ENCODE peak calls at places on chromosome 11, in ten cellular contexts. K is H54, P is upper lobe of left lung, G is sigmoid colon, W is NB4, A is spleen, U is GM12878, O is esophagus muscularis mucosa, D is endothelial cell of umbilical vein, C is right lobe of liver. N is an unnamed sample.

GRCh38 chr11:63595296-63595695 is 18.9 kb downstream of the PLAAT3 start:
- DNase-seq in G (no peak), K (no peak), D (no peak), A (no peak), C (no peak), U (no peak), O (peak; percentile 3), W (no peak), P (no peak), N (no peak)

GRCh38 chr11:120064341-120064740 is 73.6 kb downstream of the TRIM29 start:
- DNase-seq in G (no peak), C (no peak), U (no peak), K (no peak), D (no peak), A (no peak), W (no peak), O (peak; percentile 85), P (no peak), N (no peak)

GRCh38 chr11:118786657-118787056 is 4.3 kb downstream of the DDX6 start:
- DNase-seq in O (no peak), U (no peak), C (no peak), G (no peak), W (no peak), P (no peak), D (no peak), K (no peak), A (no peak), N (no peak)

GRCh38 chr11:113529606-113530005 is 54.4 kb upstream of the DRD2 start:
- DNase-seq in D (no peak), P (no peak), U (no peak), K (no peak), C (no peak), W (no peak), A (no peak), O (no peak), G (no peak), N (no peak)

GRCh38 chr11:72583177-72583553 is 91.1 kb downstream of the PDE2A start:
- DNase-seq in A (peak; percentile 51), C (peak; percentile 16), P (no peak), D (no peak), W (no peak), U (no peak), O (no peak), G (peak; percentile 38), K (no peak), N (no peak)

GRCh38 chr11:34890812-34891211 is 25.4 kb downstream of the APIP start:
- DNase-seq in P (no peak), K (no peak), W (peak; percentile 35), D (peak; percentile 58), O (no peak), A (no peak), G (no peak), C (no peak), U (no peak), N (peak; percentile 15)

GRCh38 chr11:116692318-116693106 is 80.3 kb downstream of the BUD13 start:
- DNase-seq in G (peak; percentile 55), U (no peak), P (no peak), A (peak; percentile 61), K (no peak), D (no peak), W (no peak), C (no peak), O (no peak), N (no peak)

GRCh38 chr11:11441091-11441490 is 88.0 kb upstream of the CSNK2A3 start:
- DNase-seq in U (no peak), W (no peak), D (no peak), O (no peak), P (no peak), C (no peak), K (no peak), G (no peak), A (no peak), N (no peak)

GRCh38 chr11:59544869-59545178 is 33.5 kb downstream of the OR4D9 start:
- DNase-seq in A (no peak), U (no peak), G (no peak), C (no peak), W (no peak), D (no peak), O (no peak), K (no peak), P (no peak), N (no peak)

GRCh38 chr11:59548309-59548656 is 36.9 kb downstream of the OR4D9 start:
- DNase-seq in G (no peak), W (no peak), A (no peak), D (no peak), P (no peak), C (no peak), K (no peak), O (no peak), U (no peak), N (no peak)

GRCh38 chr11:59550368-59550841 is 39.1 kb downstream of the OR4D9 start:
- DNase-seq in A (peak; percentile 95), D (peak; percentile 96), U (peak; percentile 96), W (peak; percentile 98), C (peak; percentile 82), O (peak; percentile 94), K (no peak), G (peak; percentile 91), P (peak; percentile 94), N (peak; percentile 93)

GRCh38 chr11:59542142-59542810 is 30.9 kb downstream of the OR4D9 start:
- DNase-seq in D (no peak), C (no peak), W (no peak), P (no peak), K (no peak), O (no peak), A (no peak), G (no peak), U (no peak), N (no peak)

DNA sequence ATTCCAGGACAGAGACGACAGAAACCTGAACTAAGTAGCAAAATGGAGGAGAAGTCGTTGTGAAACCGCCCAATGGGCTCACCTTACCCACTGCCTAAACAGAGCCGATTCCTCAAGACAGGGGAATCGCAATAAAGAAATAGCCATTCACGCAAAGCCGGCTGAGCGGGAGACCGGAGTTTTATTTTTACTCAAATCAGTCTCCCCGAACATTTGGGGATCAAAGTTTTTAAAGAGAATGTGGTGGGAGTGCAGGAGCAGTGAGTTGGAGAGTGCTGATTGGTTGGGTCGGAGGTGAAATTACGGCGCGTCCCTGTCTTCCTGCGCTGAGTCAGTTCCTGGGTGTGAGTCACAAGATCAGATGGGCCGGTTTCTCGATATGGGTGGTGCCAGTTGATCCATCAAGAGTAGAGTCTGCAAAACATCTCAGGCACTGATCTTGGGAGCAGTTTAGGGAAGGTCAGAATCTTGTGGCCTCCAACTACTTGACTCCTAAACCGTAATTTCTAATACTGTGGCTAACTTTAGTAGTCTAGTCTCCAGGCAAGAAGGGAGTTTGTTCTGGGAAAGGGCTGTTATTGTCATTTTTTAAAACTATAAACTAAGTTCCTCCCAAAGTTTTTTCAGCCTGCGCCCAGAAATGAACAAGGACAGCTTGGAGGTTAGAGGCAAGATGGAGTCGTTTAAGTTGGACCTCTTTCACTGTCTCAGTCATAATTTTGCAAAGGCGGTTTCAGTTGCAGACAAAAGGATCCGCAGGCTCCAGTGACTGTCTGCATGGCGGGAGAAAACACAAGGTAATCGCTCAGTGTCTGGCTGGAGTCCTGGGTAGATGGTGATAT is 34.1 kb downstream of the OR4D9 start:
- DNase-seq in W (peak; percentile 90), K (no peak), P (no peak), C (no peak), D (peak; percentile 23), G (no peak), A (no peak), O (no peak), U (no peak), N (peak; percentile 58)
- TF ChIP-seq POLR2A in W (peak; percentile 47), K (no peak), P (no peak), C (no peak), D (no peak), G (no peak), A (no peak), O (no peak), U (no peak), N (peak; percentile 44)

GRCh38 chr11:85665756-85666155 is 827 bp upstream of the CREBZF start:
- DNase-seq in U (no peak), P (no peak), K (no peak), C (no peak), G (no peak), D (no peak), A (no peak), W (peak; percentile 39), O (no peak), N (no peak)

GRCh38 chr11:85664561-85665481 is at the start of gene CREBZF:
- DNase-seq in C (peak; percentile 95), P (peak; percentile 98), O (peak; percentile 98), K (peak; percentile 86), A (peak; percentile 97), G (peak; percentile 97), D (peak; percentile 94), W (peak; percentile 98), U (peak; percentile 84), N (peak; percentile 98)

GRCh38 chr11:85661972-85662664 is 2.8 kb downstream of the CREBZF start:
- DNase-seq in O (no peak), C (no peak), W (peak; percentile 29), D (peak; percentile 2), K (no peak), A (no peak), P (no peak), G (no peak), U (no peak), N (peak; percentile 52)

GRCh38 chr11:85663080-85663729 is 1.7 kb downstream of the CREBZF start:
- DNase-seq in C (no peak), K (no peak), P (no peak), D (peak; percentile 22), O (no peak), W (peak; percentile 43), A (no peak), G (no peak), U (no peak), N (peak; percentile 44)

GRCh38 chr11:85663781-85664560 is 958 bp downstream of the CREBZF start:
- DNase-seq in O (peak; percentile 96), D (peak; percentile 66), A (peak; percentile 97), P (peak; percentile 96), G (peak; percentile 87), W (peak; percentile 92), C (peak; percentile 87), K (peak; percentile 26), U (no peak), N (peak; percentile 91)
- TF ChIP-seq POLR2A in O (no peak), D (no peak), A (no peak), P (no peak), G (no peak), W (peak; percentile 36), C (no peak), K (peak; percentile 9), U (peak; percentile 79), N (no peak)

GRCh38 chr11:131671764-131672163 is 301.3 kb downstream of the NTM start:
- DNase-seq in O (no peak), K (no peak), P (peak; percentile 70), C (no peak), G (peak; percentile 41), U (no peak), W (no peak), A (no peak), D (no peak), N (no peak)

GRCh38 chr11:131672191-131672590 is 301.8 kb downstream of the NTM start:
- DNase-seq in P (peak; percentile 44), O (no peak), A (no peak), W (no peak), K (no peak), D (no peak), C (no peak), U (no peak), G (peak; percentile 59), N (no peak)

GRCh38 chr11:131675489-131675888 is 305.1 kb downstream of the NTM start:
- DNase-seq in A (no peak), O (no peak), D (no peak), C (no peak), W (no peak), G (no peak), K (no peak), U (no peak), P (no peak), N (no peak)

GRCh38 chr11:131671320-131671719 is 300.9 kb downstream of the NTM start:
- DNase-seq in A (no peak), K (no peak), U (no peak), P (no peak), C (no peak), W (no peak), O (no peak), G (peak; percentile 51), D (no peak), N (no peak)

DNA sequence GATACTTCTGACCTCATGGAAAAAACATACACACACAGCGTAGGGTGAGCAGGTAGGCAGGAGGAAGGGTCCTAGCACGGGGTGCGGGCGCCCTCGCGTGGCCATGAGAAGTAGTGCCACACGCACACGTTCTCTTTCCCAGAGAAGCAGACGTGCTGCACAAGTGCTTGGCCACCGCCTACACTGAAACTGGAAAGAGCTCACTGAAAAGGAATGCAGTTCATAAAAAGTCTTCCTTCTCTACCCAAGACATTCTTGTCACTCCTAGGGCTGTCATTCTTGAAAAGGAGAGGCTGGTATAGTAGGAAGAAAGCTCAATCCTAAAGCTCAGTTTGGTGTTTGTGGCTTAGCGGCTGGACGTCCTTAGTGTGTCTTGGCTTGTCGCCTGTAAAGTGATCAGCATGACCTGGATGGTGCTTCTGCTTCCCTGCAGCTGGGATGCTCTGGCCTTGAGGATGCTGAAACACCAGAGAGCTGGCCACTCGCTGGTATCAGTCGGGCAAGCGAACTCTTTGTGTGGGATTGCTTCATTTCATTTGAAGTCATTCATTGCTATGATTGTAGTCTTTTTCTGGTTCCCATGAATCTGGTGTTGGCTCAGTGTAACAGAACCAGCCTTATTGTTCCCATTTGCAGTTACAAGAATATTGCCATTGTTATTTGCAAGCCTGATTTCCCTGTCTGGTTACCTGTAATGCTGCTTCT is 303.8 kb downstream of the NTM start:
- DNase-seq in O (peak; percentile 94), G (peak; percentile 84), D (peak; percentile 62), P (peak; percentile 95), K (peak; percentile 52), C (peak; percentile 72), U (no peak), W (peak; percentile 64), A (no peak), N (peak; percentile 62)
- TF ChIP-seq POLR2A in O (no peak), G (no peak), D (no peak), P (no peak), K (no peak), C (no peak), U (no peak), W (no peak), A (no peak), N (no peak)

GRCh38 chr11:65096926-65097325 is 912 bp downstream of the VPS51 start:
- DNase-seq in P (no peak), O (no peak), A (no peak), D (no peak), C (no peak), U (no peak), W (no peak), K (no peak), G (no peak), N (no peak)

GRCh38 chr11:65090628-65091027 is 5.4 kb upstream of the VPS51 start:
- DNase-seq in O (no peak), D (no peak), G (no peak), P (no peak), U (no peak), W (no peak), K (no peak), A (peak; percentile 31), C (no peak), N (no peak)

GRCh38 chr11:65100674-65101350 is 4.8 kb downstream of the VPS51 start:
- DNase-seq in W (no peak), P (no peak), U (no peak), O (no peak), G (no peak), D (no peak), A (no peak), C (no peak), K (no peak), N (no peak)

GRCh38 chr11:65095427-65095826 is 587 bp upstream of the VPS51 start:
- DNase-seq in U (no peak), C (no peak), W (no peak), O (no peak), P (peak; percentile 58), D (no peak), K (no peak), G (no peak), A (no peak), N (no peak)

GRCh38 chr11:65095974-65096806 is at the start of gene VPS51:
- DNase-seq in U (peak; percentile 51), A (peak; percentile 95), C (peak; percentile 93), O (peak; percentile 97), G (peak; percentile 95), W (peak; percentile 95), D (peak; percentile 76), K (peak; percentile 97), P (peak; percentile 92), N (peak; percentile 97)
- TF ChIP-seq POLR2A in U (peak; percentile 99), A (peak; percentile 88), C (peak; percentile 87), O (peak; percentile 52), G (peak; percentile 41), W (peak; percentile 78), D (peak; percentile 94), K (peak; percentile 95), P (peak; percentile 66), N (peak; percentile 80)